ENCODE peak calls at places on chromosome 9, in six cellular contexts. X, N, C, T, L and G are unnamed samples.

GRCh38 chr9:87766697-87767096 is 40.8 kb downstream of the CTSL start:
- DNase-seq in X (no peak), N (no peak), C (peak; percentile 16), T (no peak), L (no peak), G (no peak)

GRCh38 chr9:98031935-98032334 is 24.6 kb upstream of the NANS start:
- DNase-seq in X (no peak), N (no peak), C (no peak), T (no peak), L (no peak), G (no peak)

GRCh38 chr9:137023583-137023991 is 4.5 kb downstream of the ABCA2 start:
- DNase-seq in X (no peak), N (no peak), C (no peak), T (no peak), L (no peak), G (no peak)

GRCh38 chr9:98503867-98504800 is 204.6 kb downstream of the GABBR2 start:
- DNase-seq in X (no peak), N (no peak), C (no peak), T (no peak), L (no peak), G (no peak)

GRCh38 chr9:6307551-6308096 is 20.6 kb upstream of the TPD52L3 start:
- DNase-seq in X (no peak), N (no peak), C (no peak), T (no peak), L (no peak), G (no peak)

GRCh38 chr9:38085308-38085707 is 16.3 kb upstream of the SHB start:
- DNase-seq in X (no peak), N (no peak), C (no peak), T (no peak), L (no peak), G (no peak)

GRCh38 chr9:21679432-21679831 is 123.0 kb upstream of the MTAP start:
- DNase-seq in X (no peak), N (no peak), C (no peak), T (no peak), L (no peak), G (no peak)

GRCh38 chr9:110048976-110049698 is 158.8 kb downstream of the C9orf152 start:
- DNase-seq in X (no peak), N (peak; percentile 60), C (no peak), T (peak; percentile 18), L (no peak), G (peak; percentile 25)

GRCh38 chr9:109913461-109913810 is 133.4 kb downstream of the PALM2AKAP2 start:
- DNase-seq in X (no peak), N (no peak), C (no peak), T (no peak), L (no peak), G (no peak)

GRCh38 chr9:83062653-83063527 is at the start of gene RASEF:
- DNase-seq in X (no peak), N (peak; percentile 84), C (no peak), T (no peak), L (no peak), G (no peak)

GRCh38 chr9:124654431-124654830 is 116.7 kb downstream of the NR6A1 start:
- DNase-seq in X (no peak), N (no peak), C (no peak), T (no peak), L (no peak), G (no peak)

GRCh38 chr9:134748637-134749036 is 107.0 kb downstream of the COL5A1 start:
- DNase-seq in X (no peak), N (no peak), C (no peak), T (no peak), L (no peak), G (no peak)

GRCh38 chr9:18347381-18348084 is 126.4 kb upstream of the ADAMTSL1 start:
- DNase-seq in X (no peak), N (no peak), C (no peak), T (no peak), L (no peak), G (no peak)

GRCh38 chr9:137542486-137542885 is 7.7 kb downstream of the PNPLA7 start:
- DNase-seq in X (no peak), N (no peak), C (no peak), T (no peak), L (no peak), G (no peak)

GRCh38 chr9:89845321-89845720 is 240.5 kb downstream of the GADD45G start:
- DNase-seq in X (no peak), N (no peak), C (no peak), T (no peak), L (no peak), G (no peak)

GRCh38 chr9:37903581-37903830 is 421 bp downstream of the SLC25A51 start:
- DNase-seq in X (no peak), N (no peak), C (no peak), T (no peak), L (no peak), G (no peak)

GRCh38 chr9:105828596-105829213 is 134.4 kb downstream of the TMEM38B start:
- DNase-seq in X (no peak), N (no peak), C (no peak), T (no peak), L (no peak), G (no peak)

GRCh38 chr9:79574716-79575242 is 3.0 kb downstream of the TLE4 start:
- DNase-seq in X (no peak), N (no peak), C (no peak), T (no peak), L (no peak), G (no peak)

GRCh38 chr9:69171049-69171448 is 3.0 kb upstream of the TJP2 start:
- DNase-seq in X (no peak), N (no peak), C (peak; percentile 17), T (no peak), L (no peak), G (no peak)
- TF ChIP-seq TAF1 in X (no peak), N (no peak), C (no peak), T (no peak), L (no peak), G (no peak)

DNA sequence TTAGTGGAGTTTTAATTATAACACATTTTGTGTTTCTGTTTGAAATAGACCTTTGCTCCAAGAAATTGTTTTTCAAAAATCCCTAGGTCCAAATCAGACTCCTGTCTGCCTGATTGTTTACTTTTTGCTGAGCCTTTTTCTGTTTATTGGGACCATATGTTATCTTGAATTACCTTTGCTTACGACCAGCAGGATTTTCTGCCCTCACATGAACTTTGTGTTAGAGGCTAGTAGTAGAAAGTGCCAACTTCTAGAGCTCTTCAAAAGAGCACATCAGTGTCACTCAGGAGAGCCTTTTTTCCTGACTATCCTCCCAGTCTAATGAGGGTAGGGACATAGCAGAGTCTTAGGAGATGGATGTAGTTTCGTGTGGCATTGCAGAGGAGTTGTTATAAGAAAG is 10.2 kb downstream of the RECK start:
- DNase-seq in X (no peak), N (no peak), C (no peak), T (no peak), L (no peak), G (no peak)
- TF ChIP-seq POLR2AphosphoS5 in X (no peak), N (no peak), C (no peak), T (no peak), L (no peak), G (no peak)

DNA sequence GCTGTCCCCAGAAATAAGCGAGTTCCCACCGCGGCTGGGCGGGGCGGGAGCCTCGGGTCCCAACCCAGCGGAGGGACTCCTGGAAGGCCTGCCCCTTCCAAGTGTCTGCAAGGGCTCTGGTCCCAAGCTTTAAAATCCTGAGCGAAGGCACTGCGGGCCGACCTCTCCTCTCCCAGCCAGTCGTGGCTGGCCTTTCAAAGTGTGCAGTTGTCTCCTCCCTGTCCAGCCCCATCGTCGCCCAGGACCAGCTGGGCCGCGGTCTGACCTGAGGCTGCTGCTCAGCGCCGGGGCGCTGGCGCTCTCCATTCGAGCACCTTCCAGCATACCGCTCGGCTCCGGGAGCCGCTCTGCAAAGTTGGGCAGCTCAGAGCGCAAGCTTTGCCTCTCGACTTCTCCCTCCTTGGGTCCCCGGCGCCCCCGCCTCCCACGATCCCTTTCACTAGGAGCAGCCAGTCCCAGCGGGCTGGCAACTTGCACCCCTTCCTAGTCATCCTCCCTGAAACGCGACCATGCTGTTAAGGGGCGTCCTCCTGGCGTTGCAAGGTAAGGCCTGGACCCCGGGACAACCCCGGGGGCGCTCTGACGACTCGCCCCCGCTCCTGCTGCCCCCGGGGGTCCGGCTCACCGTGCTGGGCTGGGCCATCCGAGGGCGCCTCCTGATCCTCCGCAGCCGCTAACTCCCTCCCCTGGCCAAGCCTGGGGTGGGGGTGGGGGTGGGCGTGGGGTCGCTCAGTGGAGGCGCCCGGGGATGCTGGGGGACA is at the start of gene MAMDC2:
- DNase-seq in X (no peak), N (peak; percentile 84), C (no peak), T (no peak), L (no peak), G (no peak)
- TF ChIP-seq POLR2A in X (no peak), N (peak; percentile 49), C (no peak), T (no peak), L (no peak), G (no peak)

GRCh38 chr9:111298831-111299603 is 31.0 kb downstream of the OR2K2 start:
- DNase-seq in X (peak; percentile 22), N (no peak), C (peak; percentile 38), T (peak; percentile 2), L (peak; percentile 37), G (no peak)
- TF ChIP-seq TAF1 in X (no peak), N (no peak), C (no peak), T (no peak), L (no peak), G (no peak)

GRCh38 chr9:20622330-20623020 is at the start of gene MLLT3:
- DNase-seq in X (peak; percentile 84), N (peak; percentile 93), C (no peak), T (peak; percentile 79), L (peak; percentile 87), G (peak; percentile 81)
- TF ChIP-seq POLR2AphosphoS5 in X (peak; percentile 50), N (no peak), C (no peak), T (no peak), L (peak; percentile 35), G (no peak)

DNA sequence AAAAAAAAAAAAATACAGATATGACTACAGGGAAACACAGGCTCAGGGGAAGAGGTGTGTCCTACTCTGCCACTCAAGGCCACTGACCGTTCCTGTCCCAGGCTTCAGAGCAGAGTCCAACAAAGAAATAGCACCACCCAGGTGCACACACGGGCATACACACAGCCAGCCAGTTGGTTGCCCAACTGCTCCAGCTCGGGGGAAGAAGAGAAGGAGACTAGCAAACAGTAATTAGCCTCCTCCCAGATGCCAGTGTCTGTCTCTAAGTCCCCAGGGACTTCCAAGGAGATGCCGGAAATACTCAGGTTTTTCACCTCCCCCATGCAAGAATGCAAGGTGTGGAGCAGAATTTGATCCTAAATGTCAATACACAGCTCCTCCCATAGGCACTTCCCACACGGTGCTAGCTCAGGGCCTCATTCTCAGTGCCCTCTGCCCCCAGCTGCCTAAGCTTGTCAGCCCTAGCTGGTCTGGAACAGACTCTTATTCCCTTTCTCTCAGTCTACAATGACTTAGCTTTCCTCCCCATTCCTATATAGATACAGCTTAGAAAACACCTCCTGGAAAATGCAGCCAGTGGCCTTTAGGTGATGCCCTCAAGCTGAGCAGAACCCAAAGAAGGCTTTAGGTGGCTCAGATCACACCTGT is 1.7 kb downstream of the MYORG start:
- DNase-seq in X (peak; percentile 94), N (no peak), C (no peak), T (no peak), L (no peak), G (no peak)
- TF ChIP-seq POLR2A in X (no peak), N (no peak), C (no peak), T (no peak), L (no peak), G (no peak)